ENCODE peak calls at places on chromosome 5, in four cellular contexts. One of them, this sample, is unnamed.

GRCh38 chr5:149345892-149346222 is 558 bp downstream of the GRPEL2 start:
- DNase-seq in posterior vena cava: no peak
- DNase-seq in uterus: no peak
- DNase-seq in Calu3: peak
- DNase-seq in this sample: no peak

GRCh38 chr5:124822647-124823046 is 76.2 kb upstream of the ZNF608 start:
- DNase-seq in posterior vena cava: no peak
- DNase-seq in uterus: no peak
- DNase-seq in Calu3: no peak
- DNase-seq in this sample: no peak

GRCh38 chr5:124644138-124644537 is 102.3 kb downstream of the ZNF608 start:
- DNase-seq in posterior vena cava: no peak
- DNase-seq in uterus: no peak
- DNase-seq in Calu3: no peak
- DNase-seq in this sample: no peak

GRCh38 chr5:180135967-180136641 is 64.5 kb upstream of the RNF130 start:
- DNase-seq in posterior vena cava: peak
- DNase-seq in uterus: no peak
- DNase-seq in Calu3: no peak
- DNase-seq in this sample: peak

GRCh38 chr5:5315068-5315835 is 107.2 kb upstream of the ICE1 start:
- DNase-seq in posterior vena cava: no peak
- DNase-seq in uterus: no peak
- DNase-seq in Calu3: no peak
- DNase-seq in this sample: peak

GRCh38 chr5:107063511-107063910 is 607.2 kb downstream of the EFNA5 start:
- DNase-seq in posterior vena cava: no peak
- DNase-seq in uterus: no peak
- DNase-seq in Calu3: no peak
- DNase-seq in this sample: no peak

GRCh38 chr5:170366276-170366675 is 22.9 kb downstream of the KCNMB1 start:
- DNase-seq in posterior vena cava: peak
- DNase-seq in uterus: no peak
- DNase-seq in Calu3: no peak
- DNase-seq in this sample: no peak

GRCh38 chr5:139660916-139661814 is 13.0 kb downstream of the CXXC5 start:
- DNase-seq in posterior vena cava: peak
- DNase-seq in uterus: peak
- DNase-seq in Calu3: peak
- DNase-seq in this sample: peak

GRCh38 chr5:171614511-171614910 is 171.1 kb upstream of the SMIM23 start:
- DNase-seq in posterior vena cava: no peak
- DNase-seq in uterus: no peak
- DNase-seq in Calu3: peak
- DNase-seq in this sample: no peak

GRCh38 chr5:170745481-170746061 is 38.0 kb upstream of the GABRP start:
- DNase-seq in posterior vena cava: no peak
- DNase-seq in uterus: no peak
- DNase-seq in Calu3: peak
- DNase-seq in this sample: peak

GRCh38 chr5:153515269-153515668 is 24.8 kb downstream of the GRIA1 start:
- DNase-seq in posterior vena cava: no peak
- DNase-seq in uterus: no peak
- DNase-seq in Calu3: no peak
- DNase-seq in this sample: no peak

GRCh38 chr5:157539623-157540022 is 36.0 kb downstream of the ADAM19 start:
- DNase-seq in posterior vena cava: no peak
- DNase-seq in uterus: no peak
- DNase-seq in Calu3: no peak
- DNase-seq in this sample: no peak

GRCh38 chr5:77356740-77357139 is 135.4 kb downstream of the WDR41 start:
- DNase-seq in posterior vena cava: no peak
- DNase-seq in uterus: no peak
- DNase-seq in Calu3: peak
- DNase-seq in this sample: no peak

GRCh38 chr5:98839469-98840383 is 66.3 kb downstream of the RGMB start:
- DNase-seq in posterior vena cava: no peak
- DNase-seq in uterus: no peak
- DNase-seq in Calu3: no peak
- DNase-seq in this sample: no peak

GRCh38 chr5:127561254-127561653 is 43.8 kb downstream of the PRRC1 start:
- DNase-seq in posterior vena cava: no peak
- DNase-seq in uterus: no peak
- DNase-seq in Calu3: no peak
- DNase-seq in this sample: no peak

GRCh38 chr5:75612211-75612579 is 942 bp downstream of the ANKDD1B start:
- DNase-seq in posterior vena cava: no peak
- DNase-seq in uterus: no peak
- DNase-seq in Calu3: no peak
- DNase-seq in this sample: no peak

GRCh38 chr5:120808135-120808534 is 344.0 kb downstream of the PRR16 start:
- DNase-seq in posterior vena cava: no peak
- DNase-seq in uterus: no peak
- DNase-seq in Calu3: no peak
- DNase-seq in this sample: no peak

GRCh38 chr5:113761594-113761993 is 248.1 kb downstream of the YTHDC2 start:
- DNase-seq in posterior vena cava: no peak
- DNase-seq in uterus: no peak
- DNase-seq in Calu3: no peak
- DNase-seq in this sample: no peak

GRCh38 chr5:56251918-56252553 is 18.9 kb upstream of the ANKRD55 start:
- DNase-seq in posterior vena cava: no peak
- DNase-seq in uterus: no peak
- DNase-seq in Calu3: no peak
- DNase-seq in this sample: no peak

GRCh38 chr5:16812448-16812847 is 123.6 kb downstream of the MYO10 start:
- DNase-seq in posterior vena cava: no peak
- DNase-seq in uterus: no peak
- DNase-seq in Calu3: no peak
- DNase-seq in this sample: no peak

GRCh38 chr5:98775962-98776687 is 2.7 kb downstream of the RGMB start:
- DNase-seq in posterior vena cava: no peak
- DNase-seq in uterus: no peak
- DNase-seq in Calu3: no peak
- DNase-seq in this sample: no peak

GRCh38 chr5:34717426-34718327 is 61.5 kb downstream of the RAI14 start:
- DNase-seq in posterior vena cava: no peak
- DNase-seq in uterus: no peak
- DNase-seq in Calu3: no peak
- DNase-seq in this sample: no peak

This sample was measured in cardiac septum.